ENCODE peak calls at places on chromosome 20, in five cellular contexts. N is stomach, D is HepG2, A is upper lobe of left lung, R is GM23338. Q is an unnamed sample.

GRCh38 chr20:2619961-2620595 is 32.4 kb upstream of the NOP56 start:
- DNase-seq in A (no peak), R (no peak), N (no peak), D (peak; percentile 21), Q (no peak)

GRCh38 chr20:23622839-23623343 is 14.9 kb downstream of the CST3 start:
- DNase-seq in N (peak; percentile 56), D (peak; percentile 72), A (peak; percentile 62), R (no peak), Q (peak; percentile 94)

GRCh38 chr20:5548112-5548511 is 202.1 kb upstream of the SHLD1 start:
- DNase-seq in A (no peak), N (no peak), D (no peak), R (no peak), Q (no peak)

GRCh38 chr20:32858189-32858588 is 534 bp upstream of the EFCAB8 start:
- DNase-seq in A (no peak), N (no peak), D (no peak), R (peak; percentile 79), Q (no peak)

GRCh38 chr20:4656491-4656890 is 65.2 kb upstream of the PRND start:
- DNase-seq in R (no peak), N (no peak), A (no peak), D (no peak), Q (no peak)

GRCh38 chr20:55067158-55067825 is 591.9 kb downstream of the DOK5 start:
- DNase-seq in D (no peak), R (no peak), N (no peak), A (no peak), Q (no peak)

GRCh38 chr20:35192071-35192872 is 20.4 kb downstream of the PROCR start:
- DNase-seq in R (peak; percentile 14), N (no peak), A (no peak), D (no peak), Q (no peak)

GRCh38 chr20:34022154-34022842 is 28.6 kb downstream of the RALY start:
- DNase-seq in A (peak; percentile 52), N (no peak), D (peak; percentile 72), R (peak; percentile 74), Q (no peak)

GRCh38 chr20:59463541-59463940 is 140.8 kb upstream of the PHACTR3 start:
- DNase-seq in R (no peak), A (no peak), D (no peak), N (no peak), Q (no peak)

GRCh38 chr20:59955131-59955796 is 3.0 kb upstream of the CDH26 start:
- DNase-seq in R (peak; percentile 52), N (no peak), A (no peak), D (peak; percentile 53), Q (no peak)

GRCh38 chr20:23515250-23515939 is 24.5 kb downstream of the CST8 start:
- DNase-seq in D (no peak), N (no peak), R (peak; percentile 55), A (no peak), Q (no peak)

GRCh38 chr20:5316188-5317158 is at the start of gene PROKR2:
- DNase-seq in A (no peak), R (peak; percentile 86), N (no peak), D (no peak), Q (peak; percentile 70)

GRCh38 chr20:58832442-58832841 is 18.3 kb downstream of the GNAS-AS1 start:
- DNase-seq in R (no peak), A (no peak), D (no peak), N (no peak), Q (no peak)

GRCh38 chr20:42703744-42704143 is 486.0 kb downstream of the PTPRT start:
- DNase-seq in A (no peak), D (no peak), N (no peak), R (no peak), Q (no peak)

GRCh38 chr20:9677224-9677623 is 161.7 kb downstream of the PAK5 start:
- DNase-seq in D (no peak), A (no peak), N (no peak), R (no peak), Q (no peak)

GRCh38 chr20:5168582-5169396 is 42.0 kb downstream of the CDS2 start:
- DNase-seq in R (peak; percentile 52), A (peak; percentile 69), N (no peak), D (no peak), Q (no peak)

GRCh38 chr20:39155996-39156395 is 193.9 kb downstream of the DHX35 start:
- DNase-seq in A (no peak), N (no peak), D (no peak), R (no peak), Q (no peak)

GRCh38 chr20:59788811-59789210 is 144.6 kb downstream of the SYCP2 start:
- DNase-seq in R (no peak), D (no peak), A (no peak), N (no peak), Q (no peak)

GRCh38 chr20:6053776-6054688 is at the start of gene LRRN4:
- DNase-seq in A (peak; percentile 58), R (peak; percentile 83), N (peak; percentile 48), D (peak; percentile 34), Q (no peak)

GRCh38 chr20:10626896-10627295 is 46.9 kb downstream of the JAG1 start:
- DNase-seq in D (no peak), R (no peak), A (no peak), N (no peak), Q (no peak)

DNA sequence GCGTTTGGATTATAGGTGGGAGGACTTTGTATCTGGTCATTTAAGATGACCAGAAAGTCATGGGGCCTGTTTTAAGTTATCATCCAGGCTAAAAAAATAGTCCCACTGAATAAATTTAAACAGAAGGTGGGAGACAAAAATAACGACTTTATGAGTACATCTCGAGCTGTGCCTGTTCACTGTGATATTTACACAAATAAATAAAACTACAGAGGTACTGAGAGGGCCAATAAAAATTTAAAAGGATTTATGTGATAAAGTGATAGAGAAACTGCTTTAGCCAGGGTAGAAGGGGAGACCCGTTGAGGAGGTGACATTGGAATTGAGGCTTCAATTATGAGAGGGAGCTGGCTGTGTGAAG is 53.4 kb upstream of the PMEPA1 start:
- DNase-seq in D (no peak), R (no peak), A (no peak), N (no peak), Q (no peak)
- TF ChIP-seq POLR2AphosphoS5 in D (no peak), R (no peak), A (no peak), N (no peak), Q (no peak)

GRCh38 chr20:51930775-51931174 is 128.5 kb upstream of the SALL4 start:
- DNase-seq in A (no peak), R (no peak), N (no peak), D (no peak), Q (no peak)

GRCh38 chr20:51928931-51929330 is 126.6 kb upstream of the SALL4 start:
- DNase-seq in R (no peak), A (no peak), N (no peak), D (no peak), Q (no peak)

GRCh38 chr20:51935003-51935358 is 132.7 kb upstream of the SALL4 start:
- DNase-seq in D (no peak), R (no peak), N (no peak), A (no peak), Q (no peak)

GRCh38 chr20:51934301-51935002 is 132.1 kb upstream of the SALL4 start:
- DNase-seq in A (no peak), R (no peak), D (no peak), N (no peak), Q (no peak)

GRCh38 chr20:51931321-51931720 is 129.0 kb upstream of the SALL4 start:
- DNase-seq in A (no peak), D (peak; percentile 30), N (no peak), R (no peak), Q (no peak)
- H3K4me1 ChIP-seq in A (no peaks in the 10 kb centered on the region), D (peaks cover 13% of the 10 kb centered on the region), N (no peaks in the 10 kb centered on the region), R (peaks cover 3% of the 10 kb centered on the region), Q (no peaks in the 10 kb centered on the region)

GRCh38 chr20:62616728-62617621 is 25.3 kb upstream of the SLCO4A1 start:
- DNase-seq in N (peak; percentile 84), D (peak; percentile 71), A (peak; percentile 90), R (peak; percentile 72), Q (no peak)
- TF ChIP-seq POLR2AphosphoS5 in N (no peak), D (no peak), A (peak; percentile 47), R (no peak), Q (no peak)

GRCh38 chr20:888057-888456 is 28.1 kb downstream of the ANGPT4 start:
- DNase-seq in D (no peak), A (no peak), R (no peak), N (no peak), Q (no peak)

GRCh38 chr20:889110-889509 is 27.0 kb downstream of the ANGPT4 start:
- DNase-seq in N (no peak), D (no peak), R (no peak), A (no peak), Q (no peak)

GRCh38 chr20:889932-890463 is 26.1 kb downstream of the ANGPT4 start:
- DNase-seq in A (no peak), R (no peak), D (no peak), N (no peak), Q (no peak)

GRCh38 chr20:890671-891070 is 25.5 kb downstream of the ANGPT4 start:
- DNase-seq in A (no peak), R (no peak), N (no peak), D (no peak), Q (no peak)

GRCh38 chr20:891121-892080 is 24.7 kb downstream of the ANGPT4 start:
- DNase-seq in D (no peak), R (no peak), N (no peak), A (peak; percentile 34), Q (no peak)
- H3K4me1 ChIP-seq in D (no peaks in the 10 kb centered on the region), R (no peaks in the 10 kb centered on the region), N (peaks cover 8% of the 10 kb centered on the region), A (no peaks in the 10 kb centered on the region), Q (no peaks in the 10 kb centered on the region)

GRCh38 chr20:50788045-50788867 is 6.6 kb upstream of the BCAS4 start:
- DNase-seq in D (peak; percentile 83), A (no peak), N (no peak), R (no peak), Q (no peak)
- TF ChIP-seq POLR2AphosphoS5 in D (no peak), A (no peak), N (no peak), R (no peak), Q (no peak)

GRCh38 chr20:51319522-51319921 is 223.0 kb downstream of the NFATC2 start:
- DNase-seq in A (no peak), D (no peak), N (no peak), R (no peak), Q (no peak)
- H3K4me1 ChIP-seq in A (no peaks in the 10 kb centered on the region), D (no peaks in the 10 kb centered on the region), N (no peaks in the 10 kb centered on the region), R (peaks cover 7% of the 10 kb centered on the region), Q (no peaks in the 10 kb centered on the region)

GRCh38 chr20:47576516-47577033 is 74.9 kb downstream of the NCOA3 start:
- DNase-seq in R (peak; percentile 54), D (peak; percentile 97), A (peak; percentile 62), N (peak; percentile 55), Q (peak; percentile 92)
- TF ChIP-seq POLR2AphosphoS5 in R (no peak), D (peak; percentile 58), A (peak; percentile 31), N (peak; percentile 63), Q (peak; percentile 73)

DNA sequence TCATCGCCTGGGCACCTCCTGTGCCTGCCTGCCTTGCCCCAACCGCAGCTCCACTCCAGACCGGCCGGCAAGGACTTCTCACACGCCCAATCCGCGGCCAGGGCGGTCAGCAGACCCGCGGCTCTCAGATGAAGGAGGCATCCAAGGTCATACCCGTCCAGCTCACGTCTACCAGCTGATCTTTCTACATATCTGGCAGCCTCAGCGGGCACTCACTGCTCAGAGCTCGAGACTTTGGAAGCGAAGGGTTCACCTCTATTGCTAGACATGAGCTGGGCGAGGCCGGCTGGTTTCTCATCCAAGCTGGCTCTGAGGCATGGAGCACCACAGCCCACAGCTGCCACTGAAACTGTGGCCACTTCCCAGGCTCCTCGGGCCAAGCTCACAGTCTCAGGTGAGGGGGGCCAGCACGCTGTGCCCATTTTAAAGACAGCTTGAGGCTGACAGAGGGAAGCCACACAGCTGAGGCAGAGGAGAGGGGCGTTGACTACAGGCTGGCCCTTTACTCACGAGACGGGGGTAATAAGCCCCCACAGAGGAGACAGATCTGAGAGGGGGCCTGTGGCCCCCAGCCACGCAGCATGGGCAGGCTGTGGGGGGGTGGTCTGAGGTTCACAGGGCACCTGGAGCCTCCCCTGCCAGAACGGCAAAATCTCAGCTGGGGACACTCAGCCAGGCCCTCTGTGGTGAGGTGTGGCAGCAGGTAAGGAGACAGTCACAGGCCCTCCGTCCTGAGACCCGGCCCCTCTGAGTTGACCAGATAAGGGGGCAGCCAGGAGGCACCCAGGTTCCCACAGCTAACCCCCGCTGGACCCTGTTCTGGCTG is 2.0 kb downstream of the LAMA5 start:
- DNase-seq in R (no peak), N (peak; percentile 56), A (peak; percentile 91), D (no peak), Q (no peak)
- H3K4me1 ChIP-seq in R (peaks cover 65% of the 10 kb centered on the region), N (peaks cover 92% of the 10 kb centered on the region), A (peaks cover 84% of the 10 kb centered on the region), D (peaks cover 74% of the 10 kb centered on the region), Q (peaks cover 84% of the 10 kb centered on the region)